ENCODE peak calls at places on chromosomes 1 and 21, in seven cellular contexts. T is CD8-positive, alpha-beta memory T cell; F is neural crest cell; S is cerebellar cortex; V is H7; N is adrenal gland; Y is NCI-H1694 treated with DMSO at 0.1 percent for 48 hours. G is an unnamed sample.
A peak's percentile ranks its signal among the peaks of the same experiment; 100 is the strongest.

GRCh38 chr1:192973988-192974387 is 85.2 kb downstream of the UCHL5 start:
- DNase-seq in T (no peak), F (no peak), S (no peak), V (no peak), N (no peak), Y (no peak), G (no peak)

GRCh38 chr21:29407571-29407970 is 108.8 kb downstream of the BACH1 start:
- DNase-seq in T (no peak), F (no peak), S (no peak), V (no peak), N (no peak), Y (no peak), G (no peak)

GRCh38 chr1:60765204-60765603 is 317.2 kb upstream of the NFIA start:
- DNase-seq in T (no peak), F (no peak), S (peak; percentile 10), V (peak; percentile 40), N (peak; percentile 26), Y (peak; percentile 35), G (no peak)

GRCh38 chr1:153985341-153985912 is 712 bp downstream of the RAB13 start:
- DNase-seq in T (no peak), F (no peak), S (no peak), V (peak; percentile 57), N (no peak), Y (no peak), G (no peak)

GRCh38 chr1:208929575-208929974 is 653.9 kb upstream of the CAMK1G start:
- DNase-seq in T (no peak), F (no peak), S (no peak), V (no peak), N (no peak), Y (no peak), G (no peak)

GRCh38 chr1:205678286-205679111 is 1.8 kb downstream of the SLC45A3 start:
- DNase-seq in T (no peak), F (no peak), S (no peak), V (peak; percentile 40), N (peak; percentile 61), Y (no peak), G (no peak)

GRCh38 chr1:158208717-158209116 is 28.0 kb downstream of the CD1D start:
- DNase-seq in T (no peak), F (no peak), S (no peak), V (peak; percentile 48), N (no peak), Y (no peak), G (no peak)

GRCh38 chr1:157580179-157580827 is 17.6 kb downstream of the FCRL4 start:
- DNase-seq in T (peak; percentile 32), F (peak; percentile 23), S (peak; percentile 68), V (peak; percentile 47), N (peak; percentile 42), Y (peak; percentile 21), G (peak; percentile 3)

GRCh38 chr21:43812139-43812821 is 22.9 kb downstream of the RRP1 start:
- DNase-seq in T (no peak), F (no peak), S (no peak), V (no peak), N (peak; percentile 43), Y (peak; percentile 85), G (no peak)